ENCODE peak calls at places on chromosomes 16 and 17, in five cellular contexts. X is Peyer's patch, C is glomerular endothelial cell, Q is hippocampal formation, B is WTC11. E is an unnamed sample.

GRCh38 chr17:63356275-63356905 is 89.7 kb downstream of the CYB561 start:
- DNase-seq in X (no peak), C (no peak), Q (no peak), B (no peak), E (peak)

GRCh38 chr16:19223235-19223847 is 55.3 kb downstream of the SYT17 start:
- DNase-seq in X (peak), C (no peak), Q (no peak), B (peak), E (no peak)

GRCh38 chr17:2837147-2837561 is 40.9 kb downstream of the RAP1GAP2 start:
- DNase-seq in X (no peak), C (no peak), Q (no peak), B (no peak), E (no peak)

GRCh38 chr16:58422809-58423208 is 30.5 kb downstream of the GINS3 start:
- DNase-seq in X (no peak), C (no peak), Q (no peak), B (no peak), E (no peak)

GRCh38 chr17:19288453-19288852 is 51.3 kb downstream of the EPN2 start:
- DNase-seq in X (no peak), C (no peak), Q (no peak), B (peak), E (no peak)

GRCh38 chr16:14219983-14220382 is 148.9 kb downstream of the MRTFB start:
- DNase-seq in X (no peak), C (no peak), Q (no peak), B (no peak), E (no peak)

GRCh38 chr16:47904691-47905090 is 251.1 kb downstream of the ABCC12 start:
- DNase-seq in X (no peak), C (no peak), Q (no peak), B (no peak), E (no peak)

GRCh38 chr16:56233795-56234566 is 42.7 kb downstream of the GNAO1 start:
- DNase-seq in X (no peak), C (no peak), Q (no peak), B (no peak), E (no peak)

E was measured in RWPE1.